ENCODE peak calls at places on chromosomes 3 and 15, in seven cellular contexts. H, E, T, X, V, I and B are unnamed samples.

GRCh38 chr3:196339493-196340254 is 1.5 kb upstream of the TM4SF19 start:
- DNase-seq in H (no peak), X (no peak), I (no peak), E (no peak), V (peak; percentile 87), T (peak; percentile 50), B (no peak)

GRCh38 chr3:15318661-15319060 is 13.7 kb downstream of the SH3BP5 start:
- DNase-seq in E (no peak), H (no peak), I (no peak), V (no peak), X (no peak), T (no peak), B (no peak)

GRCh38 chr3:167783781-167784180 is 48.3 kb downstream of the SERPINI1 start:
- DNase-seq in T (no peak), X (no peak), H (no peak), E (no peak), V (no peak), I (no peak), B (no peak)

GRCh38 chr3:26236511-26236910 is 386.1 kb upstream of the LRRC3B start:
- DNase-seq in V (no peak), T (no peak), H (no peak), I (no peak), X (no peak), E (no peak), B (no peak)

GRCh38 chr15:77335298-77335697 is 84.6 kb downstream of the PEAK1 start:
- DNase-seq in E (no peak), X (no peak), V (peak; percentile 5), H (no peak), T (no peak), I (no peak), B (no peak)

GRCh38 chr3:14541646-14542045 is 1.5 kb upstream of the GRIP2 start:
- DNase-seq in T (no peak), E (no peak), X (no peak), I (no peak), V (no peak), H (no peak), B (no peak)

GRCh38 chr15:59662260-59662659 is 4.9 kb upstream of the GTF2A2 start:
- DNase-seq in X (no peak), I (no peak), T (no peak), E (no peak), V (no peak), H (no peak), B (no peak)

GRCh38 chr15:58118272-58118671 is 19.9 kb upstream of the AQP9 start:
- DNase-seq in T (no peak), I (no peak), E (no peak), V (no peak), H (no peak), X (no peak), B (no peak)

GRCh38 chr3:167657684-167658225 is 4.0 kb upstream of the WDR49 start:
- DNase-seq in E (no peak), V (no peak), H (no peak), T (no peak), X (no peak), I (no peak), B (no peak)